ENCODE peak calls at places on chromosomes 1 and 21, in six cellular contexts. P is foreskin fibroblast, A is fibroblast of mammary gland, I is stomach, H is type B pancreatic cell, C is pancreas. Z is an unnamed sample.

GRCh38 chr1:46102769-46103476 is 29.5 kb downstream of the PIK3R3 start:
- DNase-seq in P (no peak), A (no peak), I (no peak), H (no peak), C (no peak), Z (no peak)

GRCh38 chr21:43986544-43987451 is 25.3 kb upstream of the TRAPPC10 start:
- DNase-seq in P (no peak), A (no peak), I (no peak), H (no peak), C (no peak), Z (no peak)

GRCh38 chr1:12584900-12585525 is 33.0 kb downstream of the DHRS3 start:
- DNase-seq in P (no peak), A (no peak), I (no peak), H (no peak), C (no peak), Z (no peak)

GRCh38 chr1:12052008-12052573 is 11.0 kb upstream of the TNFRSF8 start:
- DNase-seq in P (peak), A (peak), I (no peak), H (no peak), C (no peak), Z (no peak)

GRCh38 chr1:220997791-220998190 is 118.5 kb downstream of the HLX start:
- DNase-seq in P (no peak), A (no peak), I (no peak), H (no peak), C (no peak), Z (no peak)

GRCh38 chr1:12080773-12081556 is 17.9 kb downstream of the TNFRSF8 start:
- DNase-seq in P (no peak), A (no peak), I (no peak), H (no peak), C (no peak), Z (no peak)

GRCh38 chr1:206540044-206540758 is 32.9 kb downstream of the RASSF5 start:
- DNase-seq in P (no peak), A (no peak), I (peak), H (no peak), C (peak), Z (peak)

GRCh38 chr1:5572794-5573193 is 419.4 kb downstream of the NPHP4 start:
- DNase-seq in P (no peak), A (no peak), I (peak), H (no peak), C (no peak), Z (no peak)

GRCh38 chr1:81679972-81680371 is 120.8 kb upstream of the ADGRL2 start:
- DNase-seq in P (peak), A (peak), I (peak), H (no peak), C (no peak), Z (no peak)

GRCh38 chr1:50620680-50621329 is 197.6 kb upstream of the DMRTA2 start:
- DNase-seq in P (peak), A (peak), I (peak), H (no peak), C (no peak), Z (peak)

GRCh38 chr1:17582124-17582768 is 42.7 kb downstream of the ARHGEF10L start:
- DNase-seq in P (no peak), A (no peak), I (no peak), H (no peak), C (no peak), Z (no peak)

GRCh38 chr21:36783612-36784383 is 84.9 kb downstream of the SIM2 start:
- DNase-seq in P (peak), A (peak), I (no peak), H (no peak), C (no peak), Z (peak)

GRCh38 chr21:44078411-44078981 is 28.7 kb upstream of the PWP2 start:
- DNase-seq in P (no peak), A (no peak), I (no peak), H (no peak), C (no peak), Z (no peak)

GRCh38 chr1:183124259-183124658 is 61.8 kb upstream of the LAMC2 start:
- DNase-seq in P (no peak), A (no peak), I (no peak), H (no peak), C (no peak), Z (peak)

GRCh38 chr1:34786521-34787325 is 5.7 kb downstream of the GJB3 start:
- DNase-seq in P (peak), A (peak), I (peak), H (peak), C (peak), Z (peak)

GRCh38 chr1:58013237-58013636 is 533.3 kb downstream of the OMA1 start:
- DNase-seq in P (no peak), A (no peak), I (no peak), H (no peak), C (no peak), Z (no peak)
- TF ChIP-seq CTCF in P (no peak), A (no peak), I (no peak), H (peak), C (no peak), Z (no peak)

GRCh38 chr1:210024996-210025395 is 87.0 kb downstream of the SYT14 start:
- DNase-seq in P (no peak), A (no peak), I (no peak), H (no peak), C (no peak), Z (no peak)
- TF ChIP-seq CTCF in P (no peak), A (peak), I (no peak), H (no peak), C (no peak), Z (no peak)

DNA sequence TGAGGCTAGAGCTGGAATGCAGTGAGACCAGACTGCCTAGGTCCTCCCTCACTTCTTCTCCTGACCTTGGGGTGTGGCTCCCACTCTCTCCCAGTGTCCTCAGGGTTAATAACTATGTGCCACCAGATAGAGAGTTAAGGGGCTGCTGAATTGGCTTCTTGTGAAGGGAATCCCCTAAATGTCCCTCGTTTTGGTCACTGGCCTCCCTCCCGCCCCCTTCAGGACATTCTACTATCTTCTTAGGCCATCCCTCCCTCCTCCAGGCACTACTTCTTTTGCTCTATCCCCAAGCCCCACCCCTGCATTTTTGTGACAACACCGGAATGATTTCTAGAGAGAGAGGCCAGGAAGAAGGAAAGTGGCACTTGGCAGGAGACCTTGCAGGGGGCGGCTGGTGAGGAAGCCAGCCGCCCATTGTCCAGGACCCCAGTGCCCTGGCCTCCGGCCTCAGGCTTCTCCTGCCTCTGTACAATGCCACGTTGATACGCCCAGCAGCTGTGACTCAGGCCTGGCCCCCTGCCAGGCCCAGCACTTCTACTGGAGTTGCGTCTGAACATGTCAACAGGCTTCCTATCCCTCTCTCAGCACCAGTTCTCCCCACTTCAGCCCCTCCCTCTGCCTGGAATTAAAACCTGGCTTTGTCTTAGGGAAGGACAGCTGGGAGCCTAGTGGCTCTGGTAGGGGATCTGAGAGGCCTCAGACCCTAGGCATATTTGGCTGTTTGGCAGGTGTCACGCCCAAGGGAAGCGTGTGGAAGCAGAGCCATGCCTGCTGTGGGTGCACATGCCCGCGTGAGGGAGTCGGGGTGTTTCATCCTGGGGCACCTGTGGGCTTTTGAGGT is 9.1 kb downstream of the LMNA start:
- DNase-seq in P (peak), A (peak), I (peak), H (peak), C (peak), Z (peak)
- TF ChIP-seq CTCF in P (peak), A (peak), I (peak), H (peak), C (no peak), Z (no peak)

GRCh38 chr1:154326546-154327465 is 1.5 kb downstream of the ATP8B2 start:
- DNase-seq in P (peak), A (peak), I (no peak), H (no peak), C (peak), Z (no peak)
- TF ChIP-seq CTCF in P (no peak), A (no peak), I (no peak), H (peak), C (peak), Z (no peak)

DNA sequence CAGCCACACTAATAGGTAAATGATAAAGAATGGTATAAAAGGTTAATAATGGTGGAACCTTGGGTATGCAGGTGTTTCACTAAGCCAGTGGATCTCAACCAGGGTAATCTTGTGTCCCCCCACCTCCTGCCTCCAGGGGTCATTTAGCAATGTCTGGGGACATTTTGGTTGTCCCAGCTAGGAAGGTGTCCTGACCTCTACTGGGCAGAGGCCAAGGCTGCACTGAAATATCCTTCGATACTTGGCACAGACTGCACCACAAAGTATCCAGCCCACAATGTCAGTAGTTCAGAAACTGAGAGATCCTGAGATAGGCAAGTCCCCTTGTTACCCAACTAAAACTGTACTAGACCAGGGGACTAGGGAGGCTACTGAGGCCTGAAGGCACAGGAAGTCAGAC is 113.6 kb upstream of the TIAM1 start:
- DNase-seq in P (no peak), A (no peak), I (no peak), H (no peak), C (no peak), Z (no peak)
- TF ChIP-seq CTCF in P (no peak), A (no peak), I (no peak), H (no peak), C (no peak), Z (no peak)

GRCh38 chr1:162549001-162549400 is 12.5 kb upstream of the UAP1 start:
- DNase-seq in P (no peak), A (no peak), I (no peak), H (no peak), C (no peak), Z (no peak)
- TF ChIP-seq CTCF in P (no peak), A (no peak), I (no peak), H (no peak), C (no peak), Z (no peak)

GRCh38 chr1:161182214-161182613 is 4.9 kb upstream of the B4GALT3 start:
- DNase-seq in P (peak), A (peak), I (no peak), H (no peak), C (no peak), Z (no peak)

GRCh38 chr1:161177112-161177935 is at the start of gene B4GALT3:
- DNase-seq in P (peak), A (peak), I (peak), H (peak), C (peak), Z (peak)

GRCh38 chr1:161179698-161180097 is 2.4 kb upstream of the B4GALT3 start:
- DNase-seq in P (no peak), A (no peak), I (no peak), H (no peak), C (no peak), Z (no peak)

GRCh38 chr1:161177936-161178244 is 583 bp upstream of the B4GALT3 start:
- DNase-seq in P (no peak), A (no peak), I (no peak), H (no peak), C (no peak), Z (no peak)

DNA sequence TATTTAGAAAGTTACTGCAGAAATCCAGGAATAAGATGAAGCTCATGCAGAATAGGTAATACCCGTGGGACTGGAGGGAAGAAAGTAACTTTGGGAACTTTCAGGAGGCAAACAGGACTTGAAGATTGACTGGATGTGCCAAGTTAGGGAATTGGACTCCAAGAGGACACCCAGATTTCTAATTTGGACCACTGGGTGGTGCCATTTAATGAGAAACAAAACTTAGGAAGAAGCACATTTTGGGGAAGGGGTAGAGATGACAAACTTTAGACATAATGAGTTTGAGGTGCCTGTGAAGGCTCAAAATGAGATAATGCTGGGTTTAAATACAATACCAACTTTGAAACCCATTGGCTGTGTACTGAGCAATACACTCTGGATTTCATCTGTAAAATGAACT is 3.3 kb upstream of the B4GALT3 start:
- DNase-seq in P (peak), A (peak), I (no peak), H (no peak), C (no peak), Z (no peak)
- TF ChIP-seq CTCF in P (peak), A (peak), I (no peak), H (peak), C (no peak), Z (no peak)

GRCh38 chr1:210151063-210151672 is 81.4 kb upstream of the SERTAD4 start:
- DNase-seq in P (no peak), A (no peak), I (no peak), H (no peak), C (no peak), Z (no peak)
- TF ChIP-seq CTCF in P (no peak), A (no peak), I (no peak), H (no peak), C (no peak), Z (no peak)

GRCh38 chr1:43286115-43286514 is 734 bp upstream of the C1orf210 start:
- DNase-seq in P (no peak), A (no peak), I (peak), H (no peak), C (no peak), Z (no peak)

GRCh38 chr1:43284711-43285110 is 670 bp downstream of the C1orf210 start:
- DNase-seq in P (no peak), A (no peak), I (no peak), H (no peak), C (no peak), Z (peak)

GRCh38 chr1:43286533-43286932 is 1.2 kb upstream of the C1orf210 start:
- DNase-seq in P (no peak), A (no peak), I (no peak), H (no peak), C (no peak), Z (no peak)

GRCh38 chr1:43284065-43284464 is 1.3 kb downstream of the C1orf210 start:
- DNase-seq in P (no peak), A (no peak), I (no peak), H (no peak), C (no peak), Z (no peak)

DNA sequence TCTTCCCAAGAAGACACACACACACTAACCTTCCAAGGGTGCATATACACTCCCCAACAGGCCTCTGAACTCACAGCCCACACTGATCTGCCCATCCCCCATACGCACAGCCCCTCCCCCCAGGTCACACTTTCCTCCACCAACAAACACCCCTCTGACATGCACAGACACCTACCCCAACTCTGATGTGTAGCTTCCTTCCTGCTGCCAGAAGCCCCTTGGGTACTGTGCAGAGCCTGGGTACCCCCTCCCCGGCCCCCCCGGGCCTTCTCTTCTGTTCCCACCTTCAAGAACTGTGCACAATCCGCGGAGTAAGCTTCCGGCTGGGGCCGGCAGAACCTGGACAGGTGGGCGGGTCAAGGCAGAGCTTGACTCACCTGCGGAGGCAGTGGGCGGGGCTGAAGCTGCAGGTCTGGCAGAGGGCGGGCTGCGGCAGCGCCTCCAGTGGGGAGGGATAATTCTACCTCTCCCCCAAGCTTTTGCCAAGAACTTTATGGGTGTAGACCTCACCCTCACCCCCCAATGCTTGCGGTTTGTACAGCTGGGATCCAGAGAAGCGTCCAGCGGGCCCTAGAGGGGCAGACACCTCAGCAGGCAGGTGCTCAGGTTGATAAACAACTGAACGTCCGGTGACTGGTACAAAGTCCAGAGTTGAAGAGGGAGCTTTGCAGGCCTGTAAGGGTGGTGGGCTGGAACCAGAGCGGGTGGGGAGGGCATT is at the start of gene C1orf210:
- DNase-seq in P (no peak), A (no peak), I (peak), H (no peak), C (peak), Z (peak)
- TF ChIP-seq CTCF in P (no peak), A (no peak), I (peak), H (no peak), C (peak), Z (peak)

Z was measured in thyroid gland.